ENCODE peak calls at places on chromosomes 1 and 21, in ten cellular contexts. One of them, this sample, is unnamed.

GRCh38 chr1:77636864-77637263 is 45.6 kb downstream of the ZZZ3 start:
- DNase-seq in astrocyte: no peak
- DNase-seq in cardiac fibroblast: no peak
- DNase-seq in astrocyte of the spinal cord: no peak
- DNase-seq in uterus: no peak
- DNase-seq in IMR-90: no peak
- DNase-seq in heart right ventricle: no peak
- DNase-seq in GM23338: peak; percentile 58
- DNase-seq in lower leg skin: no peak
- DNase-seq in GM12878: no peak
- DNase-seq in this sample: no peak

GRCh38 chr1:151458936-151459330 is 361 bp downstream of the POGZ start:
- DNase-seq in IMR-90: peak; percentile 63
- DNase-seq in astrocyte of the spinal cord: peak; percentile 68
- DNase-seq in uterus: peak; percentile 66
- DNase-seq in GM12878: no peak
- DNase-seq in cardiac fibroblast: peak; percentile 82
- DNase-seq in lower leg skin: peak; percentile 43
- DNase-seq in astrocyte: peak; percentile 59
- DNase-seq in GM23338: peak; percentile 82
- DNase-seq in heart right ventricle: peak; percentile 66
- DNase-seq in this sample: peak; percentile 65

GRCh38 chr1:115955228-115955627 is 21.1 kb upstream of the SLC22A15 start:
- DNase-seq in IMR-90: no peak
- DNase-seq in lower leg skin: no peak
- DNase-seq in uterus: no peak
- DNase-seq in GM23338: no peak
- DNase-seq in cardiac fibroblast: no peak
- DNase-seq in GM12878: no peak
- DNase-seq in astrocyte of the spinal cord: no peak
- DNase-seq in astrocyte: no peak
- DNase-seq in heart right ventricle: no peak
- DNase-seq in this sample: no peak

GRCh38 chr1:203402609-203403337 is 51.9 kb upstream of the FMOD start:
- DNase-seq in astrocyte of the spinal cord: peak; percentile 71
- DNase-seq in uterus: no peak
- DNase-seq in GM12878: no peak
- DNase-seq in cardiac fibroblast: peak; percentile 86
- DNase-seq in IMR-90: peak; percentile 98
- DNase-seq in astrocyte: peak; percentile 87
- DNase-seq in lower leg skin: peak; percentile 49
- DNase-seq in GM23338: no peak
- DNase-seq in heart right ventricle: no peak
- DNase-seq in this sample: peak; percentile 95

GRCh38 chr1:32066489-32066873 is 6.3 kb upstream of the TMEM39B start:
- DNase-seq in astrocyte: peak; percentile 65
- DNase-seq in GM12878: no peak
- DNase-seq in astrocyte of the spinal cord: peak; percentile 67
- DNase-seq in uterus: no peak
- DNase-seq in IMR-90: peak; percentile 79
- DNase-seq in heart right ventricle: no peak
- DNase-seq in cardiac fibroblast: peak; percentile 93
- DNase-seq in lower leg skin: peak; percentile 88
- DNase-seq in GM23338: no peak
- DNase-seq in this sample: peak; percentile 92

GRCh38 chr1:68199603-68200002 is 32.7 kb downstream of the WLS start:
- DNase-seq in GM12878: no peak
- DNase-seq in uterus: no peak
- DNase-seq in heart right ventricle: no peak
- DNase-seq in IMR-90: no peak
- DNase-seq in astrocyte of the spinal cord: no peak
- DNase-seq in astrocyte: no peak
- DNase-seq in lower leg skin: no peak
- DNase-seq in cardiac fibroblast: no peak
- DNase-seq in GM23338: no peak
- DNase-seq in this sample: no peak

GRCh38 chr1:38923607-38924006 is 18.0 kb downstream of the RHBDL2 start:
- DNase-seq in heart right ventricle: no peak
- DNase-seq in uterus: no peak
- DNase-seq in cardiac fibroblast: no peak
- DNase-seq in lower leg skin: no peak
- DNase-seq in GM23338: no peak
- DNase-seq in IMR-90: no peak
- DNase-seq in GM12878: no peak
- DNase-seq in astrocyte of the spinal cord: no peak
- DNase-seq in astrocyte: no peak
- DNase-seq in this sample: no peak

GRCh38 chr1:226121587-226122400 is 59.3 kb downstream of the H3-3A start:
- DNase-seq in uterus: peak; percentile 66
- DNase-seq in cardiac fibroblast: peak; percentile 54
- DNase-seq in astrocyte: no peak
- DNase-seq in GM23338: peak; percentile 90
- DNase-seq in lower leg skin: no peak
- DNase-seq in GM12878: no peak
- DNase-seq in heart right ventricle: peak; percentile 75
- DNase-seq in IMR-90: peak; percentile 26
- DNase-seq in astrocyte of the spinal cord: peak; percentile 21
- DNase-seq in this sample: no peak

GRCh38 chr21:36321325-36322082 is 1.5 kb downstream of the MORC3 start:
- DNase-seq in GM23338: peak; percentile 66
- DNase-seq in astrocyte: peak; percentile 10
- DNase-seq in IMR-90: peak; percentile 35
- DNase-seq in lower leg skin: no peak
- DNase-seq in uterus: no peak
- DNase-seq in astrocyte of the spinal cord: peak; percentile 31
- DNase-seq in heart right ventricle: no peak
- DNase-seq in cardiac fibroblast: peak; percentile 22
- DNase-seq in GM12878: no peak
- DNase-seq in this sample: peak; percentile 24

GRCh38 chr1:25694591-25695007 is 78.0 kb downstream of the MAN1C1 start:
- DNase-seq in astrocyte of the spinal cord: no peak
- DNase-seq in cardiac fibroblast: peak; percentile 67
- DNase-seq in lower leg skin: no peak
- DNase-seq in heart right ventricle: no peak
- DNase-seq in GM12878: no peak
- DNase-seq in IMR-90: peak; percentile 65
- DNase-seq in GM23338: peak; percentile 44
- DNase-seq in astrocyte: no peak
- DNase-seq in uterus: no peak
- DNase-seq in this sample: peak; percentile 76

GRCh38 chr1:41618066-41618825 is 133.8 kb upstream of the EDN2 start:
- DNase-seq in astrocyte: no peak
- DNase-seq in GM12878: no peak
- DNase-seq in GM23338: no peak
- DNase-seq in heart right ventricle: peak; percentile 82
- DNase-seq in IMR-90: peak; percentile 44
- DNase-seq in astrocyte of the spinal cord: peak; percentile 41
- DNase-seq in cardiac fibroblast: peak; percentile 80
- DNase-seq in uterus: peak; percentile 78
- DNase-seq in lower leg skin: peak; percentile 79
- DNase-seq in this sample: peak; percentile 48

GRCh38 chr1:201599548-201599947 is 60.6 kb downstream of the NAV1 start:
- DNase-seq in cardiac fibroblast: no peak
- DNase-seq in lower leg skin: no peak
- DNase-seq in astrocyte: no peak
- DNase-seq in GM23338: no peak
- DNase-seq in uterus: no peak
- DNase-seq in astrocyte of the spinal cord: no peak
- DNase-seq in IMR-90: no peak
- DNase-seq in heart right ventricle: no peak
- DNase-seq in GM12878: no peak
- DNase-seq in this sample: no peak

GRCh38 chr1:188689542-188689941 is 1788.1 kb downstream of the BRINP3 start:
- DNase-seq in uterus: no peak
- DNase-seq in IMR-90: peak; percentile 33
- DNase-seq in cardiac fibroblast: no peak
- DNase-seq in heart right ventricle: no peak
- DNase-seq in lower leg skin: no peak
- DNase-seq in GM12878: no peak
- DNase-seq in GM23338: peak; percentile 30
- DNase-seq in astrocyte: peak; percentile 18
- DNase-seq in astrocyte of the spinal cord: peak; percentile 66
- DNase-seq in this sample: no peak

GRCh38 chr1:80384037-80384830 is 1377.7 kb upstream of the ADGRL4 start:
- DNase-seq in lower leg skin: no peak
- DNase-seq in GM23338: no peak
- DNase-seq in uterus: no peak
- DNase-seq in cardiac fibroblast: peak; percentile 29
- DNase-seq in heart right ventricle: no peak
- DNase-seq in astrocyte of the spinal cord: no peak
- DNase-seq in astrocyte: peak; percentile 18
- DNase-seq in GM12878: no peak
- DNase-seq in IMR-90: peak; percentile 58
- DNase-seq in this sample: no peak

GRCh38 chr1:41629136-41629535 is 144.7 kb upstream of the EDN2 start:
- DNase-seq in GM12878: no peak
- DNase-seq in astrocyte of the spinal cord: no peak
- DNase-seq in heart right ventricle: no peak
- DNase-seq in cardiac fibroblast: no peak
- DNase-seq in uterus: no peak
- DNase-seq in IMR-90: no peak
- DNase-seq in lower leg skin: no peak
- DNase-seq in astrocyte: peak; percentile 56
- DNase-seq in GM23338: no peak
- DNase-seq in this sample: no peak

GRCh38 chr1:6460349-6461236 is 5.4 kb downstream of the TNFRSF25 start:
- DNase-seq in lower leg skin: no peak
- DNase-seq in IMR-90: no peak
- DNase-seq in cardiac fibroblast: no peak
- DNase-seq in astrocyte: no peak
- DNase-seq in astrocyte of the spinal cord: no peak
- DNase-seq in uterus: no peak
- DNase-seq in heart right ventricle: no peak
- DNase-seq in GM23338: no peak
- DNase-seq in GM12878: no peak
- DNase-seq in this sample: no peak
- H3K4me3 ChIP-seq in lower leg skin: no peak overlapping the region
- H3K4me3 ChIP-seq in IMR-90: no peak overlapping the region
- H3K4me3 ChIP-seq in cardiac fibroblast: no peak overlapping the region
- H3K4me3 ChIP-seq in astrocyte: no peak overlapping the region
- H3K4me3 ChIP-seq in astrocyte of the spinal cord: no peak overlapping the region
- H3K4me3 ChIP-seq in uterus: no peak overlapping the region
- H3K4me3 ChIP-seq in heart right ventricle: peak overlapping the region; percentile 12
- H3K4me3 ChIP-seq in GM23338: peak overlapping the region; percentile 37
- H3K4me3 ChIP-seq in GM12878: peak overlapping the region; percentile 27
- H3K4me3 ChIP-seq in this sample: no peak overlapping the region

GRCh38 chr1:94514095-94514727 is 27.3 kb downstream of the F3 start:
- DNase-seq in GM23338: peak; percentile 72
- DNase-seq in IMR-90: peak; percentile 24
- DNase-seq in astrocyte: no peak
- DNase-seq in heart right ventricle: no peak
- DNase-seq in lower leg skin: no peak
- DNase-seq in uterus: no peak
- DNase-seq in astrocyte of the spinal cord: no peak
- DNase-seq in GM12878: no peak
- DNase-seq in cardiac fibroblast: peak; percentile 45
- DNase-seq in this sample: peak; percentile 39

GRCh38 chr1:94515548-94515947 is 26.0 kb downstream of the F3 start:
- DNase-seq in GM12878: no peak
- DNase-seq in heart right ventricle: no peak
- DNase-seq in IMR-90: no peak
- DNase-seq in astrocyte: no peak
- DNase-seq in uterus: no peak
- DNase-seq in cardiac fibroblast: no peak
- DNase-seq in GM23338: no peak
- DNase-seq in astrocyte of the spinal cord: no peak
- DNase-seq in lower leg skin: no peak
- DNase-seq in this sample: no peak
- TF ChIP-seq CTCF in GM12878: no peak
- TF ChIP-seq CTCF in heart right ventricle: no peak
- TF ChIP-seq CTCF in IMR-90: no peak
- TF ChIP-seq CTCF in astrocyte: no peak
- TF ChIP-seq CTCF in uterus: no peak
- TF ChIP-seq CTCF in cardiac fibroblast: no peak
- TF ChIP-seq CTCF in GM23338: no peak
- TF ChIP-seq CTCF in astrocyte of the spinal cord: no peak
- TF ChIP-seq CTCF in lower leg skin: no peak
- TF ChIP-seq CTCF in this sample: no peak

GRCh38 chr1:7784492-7785071 is 491 bp downstream of the PER3 start:
- DNase-seq in IMR-90: no peak
- DNase-seq in GM12878: no peak
- DNase-seq in uterus: no peak
- DNase-seq in GM23338: peak; percentile 38
- DNase-seq in lower leg skin: no peak
- DNase-seq in astrocyte of the spinal cord: no peak
- DNase-seq in cardiac fibroblast: peak; percentile 1
- DNase-seq in heart right ventricle: peak; percentile 35
- DNase-seq in astrocyte: no peak
- DNase-seq in this sample: no peak
- H3K4me3 ChIP-seq in IMR-90: peak overlapping the region; percentile 20
- H3K4me3 ChIP-seq in GM12878: no peak overlapping the region
- H3K4me3 ChIP-seq in uterus: peak overlapping the region; percentile 53
- H3K4me3 ChIP-seq in GM23338: peak overlapping the region; percentile 63
- H3K4me3 ChIP-seq in lower leg skin: peak overlapping the region; percentile 18
- H3K4me3 ChIP-seq in astrocyte of the spinal cord: peak overlapping the region; percentile 34
- H3K4me3 ChIP-seq in cardiac fibroblast: peak overlapping the region; percentile 44
- H3K4me3 ChIP-seq in heart right ventricle: peak overlapping the region; percentile 46
- H3K4me3 ChIP-seq in astrocyte: peak overlapping the region; percentile 29
- H3K4me3 ChIP-seq in this sample: peak overlapping the region; percentile 69

DNA sequence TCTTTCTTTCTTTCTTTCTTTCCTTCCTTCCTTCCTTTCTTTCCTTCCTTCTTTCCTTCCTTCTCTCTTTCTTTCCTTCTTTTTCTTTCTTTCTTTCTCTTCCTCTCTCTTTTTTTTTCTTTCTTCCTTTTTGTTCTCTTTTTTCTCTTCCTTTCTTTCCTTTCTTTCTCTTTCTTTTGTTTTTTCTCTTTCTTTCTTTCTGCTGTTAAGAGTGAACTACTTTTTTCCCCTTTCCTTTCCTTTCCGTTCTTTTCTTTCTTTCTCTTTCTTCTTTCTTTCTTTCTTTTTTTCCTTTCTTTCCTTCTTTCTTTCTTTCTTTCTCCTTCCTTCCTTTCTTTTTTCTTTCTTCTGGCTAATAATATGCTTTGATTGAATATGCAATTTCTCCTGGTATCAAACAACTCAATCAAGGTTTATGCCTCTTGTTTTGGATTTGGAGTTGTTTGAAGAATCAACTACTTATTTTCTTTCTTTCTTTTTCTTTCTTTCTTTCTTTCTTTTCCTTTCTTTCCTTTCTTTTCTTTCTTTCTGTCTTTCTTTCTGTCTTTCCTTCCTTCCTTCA is 27.4 kb upstream of the CFHR4 start:
- DNase-seq in astrocyte of the spinal cord: no peak
- DNase-seq in cardiac fibroblast: no peak
- DNase-seq in heart right ventricle: no peak
- DNase-seq in uterus: no peak
- DNase-seq in astrocyte: no peak
- DNase-seq in lower leg skin: no peak
- DNase-seq in GM23338: no peak
- DNase-seq in GM12878: no peak
- DNase-seq in IMR-90: no peak
- DNase-seq in this sample: no peak
- TF ChIP-seq CTCF in astrocyte of the spinal cord: no peak
- TF ChIP-seq CTCF in cardiac fibroblast: no peak
- TF ChIP-seq CTCF in heart right ventricle: no peak
- TF ChIP-seq CTCF in uterus: no peak
- TF ChIP-seq CTCF in astrocyte: no peak
- TF ChIP-seq CTCF in lower leg skin: no peak
- TF ChIP-seq CTCF in GM23338: no peak
- TF ChIP-seq CTCF in GM12878: no peak
- TF ChIP-seq CTCF in IMR-90: no peak
- TF ChIP-seq CTCF in this sample: no peak

GRCh38 chr1:46448109-46448911 is 41.3 kb upstream of the DMBX1 start:
- DNase-seq in GM23338: peak; percentile 95
- DNase-seq in astrocyte: no peak
- DNase-seq in IMR-90: no peak
- DNase-seq in heart right ventricle: peak; percentile 27
- DNase-seq in astrocyte of the spinal cord: no peak
- DNase-seq in cardiac fibroblast: no peak
- DNase-seq in uterus: no peak
- DNase-seq in lower leg skin: no peak
- DNase-seq in GM12878: no peak
- DNase-seq in this sample: no peak
- H3K4me3 ChIP-seq in GM23338: peak overlapping the region; percentile 76
- H3K4me3 ChIP-seq in astrocyte: peak overlapping the region; percentile 48
- H3K4me3 ChIP-seq in IMR-90: no peak overlapping the region
- H3K4me3 ChIP-seq in heart right ventricle: peak overlapping the region; percentile 18
- H3K4me3 ChIP-seq in astrocyte of the spinal cord: no peak overlapping the region
- H3K4me3 ChIP-seq in cardiac fibroblast: peak overlapping the region; percentile 24
- H3K4me3 ChIP-seq in uterus: no peak overlapping the region
- H3K4me3 ChIP-seq in lower leg skin: no peak overlapping the region
- H3K4me3 ChIP-seq in GM12878: no peak overlapping the region
- H3K4me3 ChIP-seq in this sample: peak overlapping the region; percentile 17